ENCODE peak calls at places on chromosomes 5 and 9, in eight cellular contexts. R is brain microvascular endothelial cell, T is coronary artery, P is sigmoid colon, L is heart right ventricle, O is PC-3, S is BJ, A is A549. H is an unnamed sample.

GRCh38 chr5:103624748-103625147 is 62.2 kb upstream of the NUDT12 start:
- DNase-seq in R (peak), T (no peak), P (no peak), L (no peak), O (peak), S (no peak), A (no peak), H (no peak)

GRCh38 chr5:36357391-36357790 is 55.7 kb upstream of the RANBP3L start:
- DNase-seq in R (peak), T (no peak), P (no peak), L (no peak), O (no peak), S (no peak), A (no peak), H (peak)

GRCh38 chr5:32531885-32532520 is 53.4 kb upstream of the SUB1 start:
- DNase-seq in R (peak), T (no peak), P (no peak), L (no peak), O (peak), S (peak), A (peak), H (peak)

GRCh38 chr9:116112236-116112635 is 41.4 kb upstream of the PAPPA start:
- DNase-seq in R (no peak), T (no peak), P (no peak), L (no peak), O (peak), S (no peak), A (peak), H (no peak)

GRCh38 chr5:115246361-115246991 is 16.2 kb downstream of the PGGT1B start:
- DNase-seq in R (no peak), T (no peak), P (no peak), L (no peak), O (peak), S (no peak), A (peak), H (peak)

GRCh38 chr5:77563475-77563874 is 71.4 kb upstream of the WDR41 start:
- DNase-seq in R (no peak), T (no peak), P (no peak), L (no peak), O (no peak), S (no peak), A (no peak), H (no peak)

GRCh38 chr5:6273090-6273735 is 105.1 kb downstream of the MED10 start:
- DNase-seq in R (no peak), T (no peak), P (no peak), L (no peak), O (no peak), S (no peak), A (no peak), H (no peak)

GRCh38 chr9:93660647-93661046 is 84.3 kb downstream of the PHF2 start:
- DNase-seq in R (no peak), T (no peak), P (peak), L (no peak), O (no peak), S (no peak), A (no peak), H (no peak)

GRCh38 chr9:124010665-124011321 is 775 bp upstream of the LHX2 start:
- DNase-seq in R (no peak), T (no peak), P (no peak), L (no peak), O (peak), S (no peak), A (peak), H (peak)

GRCh38 chr9:130414910-130415746 is 29.6 kb upstream of the ASS1 start:
- DNase-seq in R (no peak), T (no peak), P (no peak), L (no peak), O (no peak), S (no peak), A (no peak), H (no peak)

GRCh38 chr5:23389543-23390215 is 117.7 kb upstream of the PRDM9 start:
- DNase-seq in R (no peak), T (no peak), P (no peak), L (no peak), O (no peak), S (no peak), A (no peak), H (no peak)

GRCh38 chr5:151463137-151464029 is 16.0 kb downstream of the SLC36A1 start:
- DNase-seq in R (no peak), T (no peak), P (no peak), L (no peak), O (peak), S (no peak), A (no peak), H (no peak)

GRCh38 chr5:82252744-82253143 is 25.4 kb downstream of the RPS23 start:
- DNase-seq in R (no peak), T (no peak), P (no peak), L (no peak), O (no peak), S (no peak), A (no peak), H (no peak)

GRCh38 chr9:123684393-123685149 is 245.4 kb downstream of the DENND1A start:
- DNase-seq in R (no peak), T (no peak), P (no peak), L (no peak), O (no peak), S (no peak), A (no peak), H (no peak)

GRCh38 chr5:95644351-95645042 is 2.1 kb upstream of the RFESD start:
- DNase-seq in R (peak), T (no peak), P (peak), L (no peak), O (peak), S (no peak), A (peak), H (peak)

GRCh38 chr9:36037580-36038169 is 962 bp downstream of the RECK start:
- DNase-seq in R (no peak), T (no peak), P (peak), L (no peak), O (no peak), S (no peak), A (peak), H (no peak)

GRCh38 chr5:120538644-120539043 is 74.5 kb downstream of the PRR16 start:
- DNase-seq in R (peak), T (no peak), P (no peak), L (no peak), O (peak), S (no peak), A (no peak), H (peak)

GRCh38 chr5:62778327-62779009 is 199.8 kb downstream of the LRRC70 start:
- DNase-seq in R (no peak), T (no peak), P (no peak), L (no peak), O (no peak), S (no peak), A (no peak), H (no peak)

GRCh38 chr5:60685028-60685427 is 14.9 kb downstream of the DEPDC1B start:
- DNase-seq in R (no peak), T (no peak), P (no peak), L (no peak), O (no peak), S (no peak), A (no peak), H (no peak)

GRCh38 chr5:125835293-125836172 is 587.7 kb upstream of the GRAMD2B start:
- DNase-seq in R (peak), T (no peak), P (peak), L (peak), O (peak), S (no peak), A (peak), H (no peak)

GRCh38 chr5:34500236-34500836 is 155.8 kb upstream of the RAI14 start:
- DNase-seq in R (no peak), T (no peak), P (no peak), L (no peak), O (no peak), S (no peak), A (no peak), H (no peak)

GRCh38 chr5:151684690-151685361 is 1.9 kb downstream of the SPARC start:
- DNase-seq in R (peak), T (peak), P (peak), L (no peak), O (peak), S (peak), A (no peak), H (peak)

GRCh38 chr9:5879419-5880181 is 11.1 kb upstream of the MLANA start:
- DNase-seq in R (peak), T (no peak), P (no peak), L (no peak), O (peak), S (peak), A (peak), H (peak)

GRCh38 chr5:134662971-134663370 is 14.4 kb downstream of the SEC24A start:
- DNase-seq in R (no peak), T (no peak), P (no peak), L (no peak), O (no peak), S (no peak), A (no peak), H (no peak)

GRCh38 chr9:70601000-70601929 is 186.8 kb upstream of the KLF9 start:
- DNase-seq in R (peak), T (peak), P (peak), L (peak), O (peak), S (peak), A (no peak), H (peak)

GRCh38 chr9:70597886-70598285 is 183.4 kb upstream of the KLF9 start:
- DNase-seq in R (no peak), T (no peak), P (no peak), L (no peak), O (no peak), S (no peak), A (no peak), H (no peak)

GRCh38 chr9:70603020-70603411 is 188.6 kb upstream of the KLF9 start:
- DNase-seq in R (no peak), T (no peak), P (no peak), L (no peak), O (no peak), S (no peak), A (no peak), H (no peak)

GRCh38 chr9:70600479-70600878 is 186.0 kb upstream of the KLF9 start:
- DNase-seq in R (peak), T (no peak), P (peak), L (no peak), O (no peak), S (peak), A (no peak), H (peak)

GRCh38 chr9:70602364-70603019 is 188.0 kb upstream of the KLF9 start:
- DNase-seq in R (peak), T (no peak), P (peak), L (no peak), O (peak), S (peak), A (peak), H (peak)
- H3K4me3 ChIP-seq in R (peak), T (peak), P (peak), L (no peak), O (no peak), S (peak), A (no peak), H (peak)

GRCh38 chr9:134217431-134218210 is 53.3 kb upstream of the RNU6ATAC start:
- DNase-seq in R (no peak), T (no peak), P (peak), L (peak), O (peak), S (no peak), A (no peak), H (no peak)
- TF ChIP-seq CTCF in R (peak), T (no peak), P (no peak), L (peak), O (peak), S (peak), A (peak), H (no peak)

GRCh38 chr5:122078116-122078865 is at the start of gene LOX:
- DNase-seq in R (peak), T (peak), P (peak), L (peak), O (peak), S (peak), A (no peak), H (peak)

GRCh38 chr5:122076023-122076422 is 2.0 kb downstream of the LOX start:
- DNase-seq in R (no peak), T (no peak), P (no peak), L (no peak), O (no peak), S (no peak), A (no peak), H (peak)

GRCh38 chr5:122073864-122074263 is 4.2 kb downstream of the LOX start:
- DNase-seq in R (no peak), T (no peak), P (no peak), L (no peak), O (no peak), S (no peak), A (no peak), H (no peak)

GRCh38 chr5:122077451-122078115 is 476 bp downstream of the LOX start:
- DNase-seq in R (peak), T (peak), P (peak), L (peak), O (peak), S (no peak), A (no peak), H (no peak)

DNA sequence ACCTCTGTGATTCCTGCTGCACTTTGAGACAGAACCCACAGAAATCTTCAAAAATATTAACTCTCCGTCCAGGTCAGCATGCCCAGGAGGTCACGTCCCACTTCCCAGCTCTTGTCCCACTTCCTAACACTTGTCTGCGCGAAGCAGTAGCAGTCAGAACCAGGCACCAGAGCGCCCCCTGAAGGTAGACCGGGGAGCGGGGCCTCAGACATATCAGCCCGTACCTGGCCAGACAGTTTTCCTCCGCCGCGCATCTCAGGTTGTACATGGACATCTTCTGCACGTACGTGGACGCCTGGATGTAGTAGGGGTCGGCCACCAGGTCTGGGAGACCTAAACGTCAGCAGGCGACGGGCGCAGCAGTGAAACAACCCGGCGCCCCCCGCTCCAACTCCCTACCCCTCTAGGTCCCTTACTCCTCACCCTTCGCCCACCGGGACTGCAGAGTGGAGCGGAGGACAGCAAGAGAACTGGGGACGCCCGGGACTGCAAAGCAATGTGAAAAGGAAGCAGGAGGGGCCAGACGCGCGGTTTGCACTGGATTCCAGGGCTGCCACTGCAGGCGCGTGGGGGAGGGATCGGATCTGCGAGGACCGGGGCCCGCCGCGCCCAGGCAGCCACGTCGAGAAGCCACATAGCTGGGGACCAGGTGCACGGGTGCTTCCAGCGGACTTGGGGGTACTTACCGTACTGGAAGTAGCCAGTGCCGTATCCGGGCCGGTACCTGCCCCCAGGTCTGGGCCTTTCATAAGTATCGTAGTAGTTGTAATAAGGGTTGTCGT is 1.2 kb downstream of the LOX start:
- DNase-seq in R (peak), T (peak), P (peak), L (peak), O (peak), S (no peak), A (peak), H (peak)
- H3K4me3 ChIP-seq in R (peak), T (peak), P (peak), L (peak), O (peak), S (peak), A (peak), H (peak)

GRCh38 chr9:78011037-78011436 is 20.6 kb downstream of the GNAQ start:
- DNase-seq in R (no peak), T (no peak), P (no peak), L (no peak), O (no peak), S (no peak), A (no peak), H (no peak)

GRCh38 chr9:78017294-78017693 is 14.3 kb downstream of the GNAQ start:
- DNase-seq in R (no peak), T (no peak), P (no peak), L (no peak), O (no peak), S (no peak), A (no peak), H (no peak)

GRCh38 chr9:78013924-78014323 is 17.7 kb downstream of the GNAQ start:
- DNase-seq in R (no peak), T (no peak), P (no peak), L (no peak), O (no peak), S (no peak), A (no peak), H (no peak)

GRCh38 chr9:78014776-78015175 is 16.8 kb downstream of the GNAQ start:
- DNase-seq in R (peak), T (no peak), P (no peak), L (no peak), O (no peak), S (no peak), A (no peak), H (peak)

GRCh38 chr9:78015242-78015641 is 16.4 kb downstream of the GNAQ start:
- DNase-seq in R (no peak), T (no peak), P (no peak), L (no peak), O (no peak), S (no peak), A (no peak), H (no peak)
- TF ChIP-seq CTCF in R (no peak), T (no peak), P (no peak), L (no peak), O (no peak), S (no peak), A (no peak), H (no peak)

DNA sequence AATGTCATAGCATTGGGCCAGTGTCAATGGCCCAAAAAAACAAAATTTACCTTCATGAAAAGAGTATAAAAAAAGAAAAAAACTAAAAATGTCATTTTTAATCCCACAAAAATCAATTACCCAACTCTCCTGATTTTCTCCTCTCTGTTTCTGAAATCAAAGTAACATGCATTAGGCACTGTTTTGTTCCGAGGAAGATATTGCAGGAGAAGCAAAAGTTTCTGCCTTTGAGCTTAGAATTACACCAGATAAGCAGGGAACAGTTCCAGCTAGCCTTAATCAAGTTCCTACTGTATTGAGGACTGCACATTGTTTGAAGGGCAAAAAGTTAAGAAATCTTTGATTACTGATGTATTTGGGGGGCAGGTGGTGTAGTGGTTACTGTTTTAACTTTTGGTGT is 1.1 kb upstream of the PRKAA1 start:
- DNase-seq in R (no peak), T (no peak), P (no peak), L (no peak), O (peak), S (no peak), A (no peak), H (peak)
- H3K4me3 ChIP-seq in R (peak), T (peak), P (no peak), L (no peak), O (peak), S (peak), A (peak), H (peak)

GRCh38 chr5:72324186-72324825 is 4.1 kb downstream of the PTCD2 start:
- DNase-seq in R (no peak), T (no peak), P (no peak), L (no peak), O (peak), S (no peak), A (peak), H (no peak)

GRCh38 chr5:72314571-72315172 is 5.4 kb downstream of the MRPS27 start:
- DNase-seq in R (peak), T (no peak), P (no peak), L (no peak), O (peak), S (no peak), A (peak), H (peak)

GRCh38 chr5:72325566-72326297 is 5.6 kb downstream of the PTCD2 start:
- DNase-seq in R (no peak), T (no peak), P (no peak), L (no peak), O (peak), S (peak), A (no peak), H (peak)

GRCh38 chr5:72320022-72320898 is at the start of the genes MRPS27 and PTCD2:
- DNase-seq in R (peak), T (peak), P (peak), L (peak), O (peak), S (peak), A (peak), H (peak)
- TF ChIP-seq CTCF in R (peak), T (no peak), P (no peak), L (peak), O (no peak), S (peak), A (peak), H (peak)

DNA sequence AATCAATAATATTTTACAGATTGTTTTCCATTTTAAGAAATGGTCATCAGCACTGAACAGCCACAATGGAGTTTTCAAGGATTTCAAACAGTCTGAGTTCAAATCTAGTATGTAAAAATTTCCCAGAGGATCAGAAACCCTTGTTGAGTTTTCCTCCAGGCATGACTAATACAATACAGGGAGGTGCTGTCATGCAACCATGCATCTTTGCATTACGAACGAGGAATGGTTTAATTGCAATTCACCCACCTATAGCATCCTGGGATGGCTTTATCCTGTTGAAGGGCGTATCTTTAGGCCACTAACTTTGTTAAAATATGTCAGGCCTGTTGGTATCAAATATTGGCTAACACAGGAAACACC is 196.4 kb downstream of the EFNA5 start:
- DNase-seq in R (no peak), T (no peak), P (no peak), L (no peak), O (no peak), S (no peak), A (no peak), H (no peak)
- H3K4me3 ChIP-seq in R (no peak), T (no peak), P (no peak), L (no peak), O (no peak), S (no peak), A (no peak), H (no peak)

H was measured in AG10803.